ENCODE peak calls at places on chromosomes 7 and 10, in nine cellular contexts. One of them, this sample, is unnamed. For H3K4me1 and H3K36me3, the result is how much of the 10 kb centered on the place peaks cover.

GRCh38 chr7:85186083-85186520 is 754 bp downstream of the SEMA3D start:
- DNase-seq in stomach: peak
- DNase-seq in right lobe of liver: no peak
- DNase-seq in kidney: peak
- DNase-seq in ascending aorta: peak
- DNase-seq in IMR-90: peak
- DNase-seq in iPS DF 6.9: no peak
- DNase-seq in CD8-positive, alpha-beta memory T cell: no peak
- DNase-seq in GM23248: peak
- DNase-seq in this sample: peak

GRCh38 chr7:100694196-100694745 is at the start of gene GIGYF1:
- DNase-seq in ascending aorta: peak
- DNase-seq in right lobe of liver: peak
- DNase-seq in iPS DF 6.9: no peak
- DNase-seq in CD8-positive, alpha-beta memory T cell: peak
- DNase-seq in stomach: peak
- DNase-seq in IMR-90: peak
- DNase-seq in GM23248: peak
- DNase-seq in kidney: peak
- DNase-seq in this sample: peak

GRCh38 chr10:49756641-49757040 is 5.5 kb downstream of the OGDHL start:
- DNase-seq in kidney: no peak
- DNase-seq in IMR-90: no peak
- DNase-seq in ascending aorta: peak
- DNase-seq in GM23248: no peak
- DNase-seq in iPS DF 6.9: no peak
- DNase-seq in stomach: peak
- DNase-seq in CD8-positive, alpha-beta memory T cell: no peak
- DNase-seq in right lobe of liver: no peak
- DNase-seq in this sample: no peak

GRCh38 chr10:100826983-100827818 is 81.8 kb downstream of the PAX2 start:
- DNase-seq in IMR-90: no peak
- DNase-seq in iPS DF 6.9: no peak
- DNase-seq in GM23248: peak
- DNase-seq in kidney: peak
- DNase-seq in CD8-positive, alpha-beta memory T cell: no peak
- DNase-seq in right lobe of liver: no peak
- DNase-seq in stomach: peak
- DNase-seq in ascending aorta: peak
- DNase-seq in this sample: no peak

GRCh38 chr10:61986788-61987187 is 85.3 kb downstream of the ARID5B start:
- DNase-seq in kidney: no peak
- DNase-seq in GM23248: no peak
- DNase-seq in stomach: no peak
- DNase-seq in iPS DF 6.9: peak
- DNase-seq in CD8-positive, alpha-beta memory T cell: no peak
- DNase-seq in ascending aorta: no peak
- DNase-seq in right lobe of liver: no peak
- DNase-seq in IMR-90: no peak
- DNase-seq in this sample: no peak

GRCh38 chr10:5810235-5810634 is 3.0 kb downstream of the GDI2 start:
- DNase-seq in GM23248: peak
- DNase-seq in CD8-positive, alpha-beta memory T cell: no peak
- DNase-seq in stomach: no peak
- DNase-seq in iPS DF 6.9: no peak
- DNase-seq in IMR-90: no peak
- DNase-seq in right lobe of liver: no peak
- DNase-seq in ascending aorta: no peak
- DNase-seq in kidney: no peak
- DNase-seq in this sample: no peak

GRCh38 chr10:70729763-70730357 is 55.3 kb downstream of the TBATA start:
- DNase-seq in IMR-90: no peak
- DNase-seq in right lobe of liver: no peak
- DNase-seq in CD8-positive, alpha-beta memory T cell: no peak
- DNase-seq in kidney: no peak
- DNase-seq in iPS DF 6.9: no peak
- DNase-seq in ascending aorta: no peak
- DNase-seq in stomach: no peak
- DNase-seq in GM23248: no peak
- DNase-seq in this sample: peak

GRCh38 chr10:84267503-84268126 is 22.8 kb downstream of the RGR start:
- DNase-seq in iPS DF 6.9: peak
- DNase-seq in CD8-positive, alpha-beta memory T cell: peak
- DNase-seq in right lobe of liver: no peak
- DNase-seq in ascending aorta: no peak
- DNase-seq in kidney: no peak
- DNase-seq in GM23248: peak
- DNase-seq in stomach: peak
- DNase-seq in IMR-90: peak
- DNase-seq in this sample: peak

GRCh38 chr7:2040201-2040892 is 192.4 kb downstream of the MAD1L1 start:
- DNase-seq in GM23248: no peak
- DNase-seq in CD8-positive, alpha-beta memory T cell: no peak
- DNase-seq in stomach: no peak
- DNase-seq in ascending aorta: peak
- DNase-seq in right lobe of liver: no peak
- DNase-seq in kidney: peak
- DNase-seq in iPS DF 6.9: no peak
- DNase-seq in IMR-90: no peak
- DNase-seq in this sample: no peak

GRCh38 chr7:21945374-21946227 is at the start of gene CDCA7L:
- DNase-seq in right lobe of liver: peak
- DNase-seq in iPS DF 6.9: peak
- DNase-seq in ascending aorta: peak
- DNase-seq in stomach: peak
- DNase-seq in IMR-90: peak
- DNase-seq in GM23248: peak
- DNase-seq in kidney: peak
- DNase-seq in CD8-positive, alpha-beta memory T cell: peak
- DNase-seq in this sample: peak

GRCh38 chr10:114987995-114988394 is 50.0 kb downstream of the TRUB1 start:
- DNase-seq in CD8-positive, alpha-beta memory T cell: no peak
- DNase-seq in right lobe of liver: no peak
- DNase-seq in IMR-90: peak
- DNase-seq in iPS DF 6.9: no peak
- DNase-seq in GM23248: peak
- DNase-seq in ascending aorta: no peak
- DNase-seq in kidney: no peak
- DNase-seq in stomach: no peak
- DNase-seq in this sample: no peak

GRCh38 chr7:76405738-76406137 is 3.8 kb downstream of the SSC4D start:
- DNase-seq in stomach: no peak
- DNase-seq in ascending aorta: no peak
- DNase-seq in right lobe of liver: no peak
- DNase-seq in IMR-90: no peak
- DNase-seq in CD8-positive, alpha-beta memory T cell: no peak
- DNase-seq in kidney: no peak
- DNase-seq in GM23248: no peak
- DNase-seq in iPS DF 6.9: no peak
- DNase-seq in this sample: no peak
- H3K4me1 ChIP-seq in stomach: under half
- H3K4me1 ChIP-seq in ascending aorta: under half
- H3K4me1 ChIP-seq in right lobe of liver: under half
- H3K4me1 ChIP-seq in IMR-90: under half
- H3K4me1 ChIP-seq in CD8-positive, alpha-beta memory T cell: under half
- H3K4me1 ChIP-seq in kidney: under half
- H3K4me1 ChIP-seq in GM23248: under half
- H3K4me1 ChIP-seq in iPS DF 6.9: under half
- H3K4me1 ChIP-seq in this sample: under half

DNA sequence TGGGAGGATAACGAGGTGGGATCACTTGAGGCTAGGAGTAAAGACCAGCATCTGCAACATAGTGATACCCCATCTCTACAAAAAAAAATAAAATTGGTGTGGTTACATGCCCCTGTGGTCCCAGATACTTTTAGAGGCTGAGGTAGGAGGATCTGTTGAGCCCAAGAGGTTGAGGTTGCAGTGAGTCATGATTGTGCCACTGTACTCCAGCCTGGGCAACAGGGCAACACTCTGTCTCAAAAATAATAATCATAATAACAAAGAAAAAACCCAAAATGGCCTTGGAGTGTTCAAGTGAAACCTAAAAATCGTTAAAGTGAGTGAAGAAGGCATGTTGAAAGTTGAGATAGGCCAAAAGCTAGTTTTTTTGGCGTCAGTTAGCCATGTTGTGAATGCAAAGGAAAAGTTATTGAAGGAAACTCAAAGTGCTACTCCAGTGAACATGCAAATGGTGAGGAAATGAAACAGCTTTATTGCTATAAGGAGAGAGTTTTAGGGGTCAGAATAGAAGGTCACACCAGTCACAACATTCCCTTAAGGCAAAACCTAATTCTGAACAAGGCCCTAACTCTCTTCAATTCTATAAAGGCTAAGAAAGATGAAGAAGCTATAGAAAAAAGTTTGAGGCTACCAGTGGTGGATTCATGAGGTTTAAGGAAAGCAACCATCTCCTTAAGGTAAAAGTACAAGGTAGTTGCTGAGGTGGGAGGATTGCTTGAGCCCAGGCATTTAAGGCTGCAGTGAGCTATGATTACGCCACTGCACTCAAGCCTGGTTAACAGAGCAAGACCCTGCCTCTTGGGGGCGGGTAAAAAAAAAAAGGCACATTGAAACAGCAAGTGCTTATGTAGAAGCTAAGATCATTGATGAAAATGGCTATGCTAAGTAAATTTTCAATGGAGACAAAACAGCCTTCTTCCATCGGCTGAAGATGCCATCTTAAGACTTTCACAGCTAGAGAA is 45.4 kb upstream of the STOX1 start:
- DNase-seq in kidney: no peak
- DNase-seq in CD8-positive, alpha-beta memory T cell: no peak
- DNase-seq in iPS DF 6.9: no peak
- DNase-seq in ascending aorta: no peak
- DNase-seq in right lobe of liver: no peak
- DNase-seq in IMR-90: no peak
- DNase-seq in stomach: no peak
- DNase-seq in GM23248: no peak
- DNase-seq in this sample: no peak
- H3K36me3 ChIP-seq in kidney: half or more
- H3K36me3 ChIP-seq in CD8-positive, alpha-beta memory T cell: under half
- H3K36me3 ChIP-seq in iPS DF 6.9: under half
- H3K36me3 ChIP-seq in ascending aorta: half or more
- H3K36me3 ChIP-seq in right lobe of liver: under half
- H3K36me3 ChIP-seq in IMR-90: under half
- H3K36me3 ChIP-seq in stomach: half or more
- H3K36me3 ChIP-seq in GM23248: half or more
- H3K36me3 ChIP-seq in this sample: under half

GRCh38 chr7:92747041-92747835 is 89.1 kb downstream of the CDK6 start:
- DNase-seq in ascending aorta: no peak
- DNase-seq in right lobe of liver: no peak
- DNase-seq in iPS DF 6.9: no peak
- DNase-seq in CD8-positive, alpha-beta memory T cell: no peak
- DNase-seq in kidney: no peak
- DNase-seq in IMR-90: peak
- DNase-seq in GM23248: peak
- DNase-seq in stomach: no peak
- DNase-seq in this sample: no peak
- H3K4me1 ChIP-seq in ascending aorta: under half
- H3K4me1 ChIP-seq in right lobe of liver: under half
- H3K4me1 ChIP-seq in iPS DF 6.9: under half
- H3K4me1 ChIP-seq in CD8-positive, alpha-beta memory T cell: under half
- H3K4me1 ChIP-seq in kidney: under half
- H3K4me1 ChIP-seq in IMR-90: under half
- H3K4me1 ChIP-seq in GM23248: under half
- H3K4me1 ChIP-seq in stomach: under half
- H3K4me1 ChIP-seq in this sample: under half

DNA sequence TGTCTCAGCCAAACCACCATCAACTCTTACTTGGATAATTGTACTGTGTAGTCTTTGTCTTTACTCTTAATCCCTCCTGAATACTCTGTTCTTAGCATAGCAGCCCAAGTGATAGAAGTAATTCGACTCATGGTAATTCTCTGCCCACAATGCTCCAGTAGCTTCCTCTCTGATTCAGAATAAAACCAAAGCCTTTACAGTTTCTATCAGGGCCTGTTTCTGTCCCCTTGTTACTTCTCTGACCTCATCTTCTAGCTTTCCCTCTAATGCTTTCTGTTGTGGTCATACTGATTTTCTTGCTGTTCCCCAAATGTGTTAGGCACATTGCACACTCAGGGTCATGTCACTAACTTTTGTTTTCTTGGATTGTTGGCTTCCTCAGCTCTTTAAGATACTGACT is 8.0 kb downstream of the ZNF518A start:
- DNase-seq in right lobe of liver: no peak
- DNase-seq in CD8-positive, alpha-beta memory T cell: no peak
- DNase-seq in stomach: no peak
- DNase-seq in kidney: no peak
- DNase-seq in iPS DF 6.9: no peak
- DNase-seq in IMR-90: no peak
- DNase-seq in ascending aorta: no peak
- DNase-seq in GM23248: no peak
- DNase-seq in this sample: no peak
- H3K36me3 ChIP-seq in right lobe of liver: under half
- H3K36me3 ChIP-seq in CD8-positive, alpha-beta memory T cell: under half
- H3K36me3 ChIP-seq in stomach: half or more
- H3K36me3 ChIP-seq in kidney: under half
- H3K36me3 ChIP-seq in iPS DF 6.9: under half
- H3K36me3 ChIP-seq in IMR-90: under half
- H3K36me3 ChIP-seq in ascending aorta: half or more
- H3K36me3 ChIP-seq in GM23248: under half
- H3K36me3 ChIP-seq in this sample: under half

GRCh38 chr10:112333452-112333851 is 40.5 kb upstream of the ACSL5 start:
- DNase-seq in iPS DF 6.9: no peak
- DNase-seq in IMR-90: no peak
- DNase-seq in stomach: no peak
- DNase-seq in right lobe of liver: no peak
- DNase-seq in CD8-positive, alpha-beta memory T cell: no peak
- DNase-seq in GM23248: no peak
- DNase-seq in ascending aorta: peak
- DNase-seq in kidney: no peak
- DNase-seq in this sample: no peak

GRCh38 chr10:112336556-112337201 is 37.2 kb upstream of the ACSL5 start:
- DNase-seq in iPS DF 6.9: no peak
- DNase-seq in ascending aorta: peak
- DNase-seq in CD8-positive, alpha-beta memory T cell: no peak
- DNase-seq in right lobe of liver: no peak
- DNase-seq in IMR-90: no peak
- DNase-seq in stomach: no peak
- DNase-seq in kidney: no peak
- DNase-seq in GM23248: no peak
- DNase-seq in this sample: no peak

GRCh38 chr10:112338957-112339356 is 35.0 kb upstream of the ACSL5 start:
- DNase-seq in right lobe of liver: no peak
- DNase-seq in CD8-positive, alpha-beta memory T cell: no peak
- DNase-seq in stomach: no peak
- DNase-seq in iPS DF 6.9: no peak
- DNase-seq in kidney: no peak
- DNase-seq in IMR-90: no peak
- DNase-seq in ascending aorta: no peak
- DNase-seq in GM23248: no peak
- DNase-seq in this sample: no peak

GRCh38 chr10:112335104-112335840 is 38.6 kb upstream of the ACSL5 start:
- DNase-seq in iPS DF 6.9: no peak
- DNase-seq in ascending aorta: no peak
- DNase-seq in IMR-90: peak
- DNase-seq in CD8-positive, alpha-beta memory T cell: no peak
- DNase-seq in kidney: no peak
- DNase-seq in right lobe of liver: no peak
- DNase-seq in stomach: no peak
- DNase-seq in GM23248: peak
- DNase-seq in this sample: no peak

GRCh38 chr10:112335866-112336265 is 38.0 kb upstream of the ACSL5 start:
- DNase-seq in stomach: no peak
- DNase-seq in kidney: no peak
- DNase-seq in GM23248: peak
- DNase-seq in IMR-90: no peak
- DNase-seq in CD8-positive, alpha-beta memory T cell: no peak
- DNase-seq in ascending aorta: no peak
- DNase-seq in iPS DF 6.9: no peak
- DNase-seq in right lobe of liver: no peak
- DNase-seq in this sample: no peak
- H3K4me1 ChIP-seq in stomach: under half
- H3K4me1 ChIP-seq in kidney: under half
- H3K4me1 ChIP-seq in GM23248: under half
- H3K4me1 ChIP-seq in IMR-90: under half
- H3K4me1 ChIP-seq in CD8-positive, alpha-beta memory T cell: under half
- H3K4me1 ChIP-seq in ascending aorta: under half
- H3K4me1 ChIP-seq in iPS DF 6.9: under half
- H3K4me1 ChIP-seq in right lobe of liver: under half
- H3K4me1 ChIP-seq in this sample: under half

This sample was measured in SJCRH30.